ENCODE peak calls at places on chromosomes 12 and 14, in four cellular contexts. S is H7, J is Peyer's patch, F is psoas muscle. N is an unnamed sample. For H3K27me3, the result is how much of the 10 kb centered on the place peaks cover.

GRCh38 chr12:94027561-94027960 is 120.8 kb upstream of the PLXNC1 start:
- DNase-seq in S (no peak), J (no peak), F (no peak), N (no peak)

GRCh38 chr12:94457331-94457730 is 2.3 kb downstream of the CEP83 start:
- DNase-seq in S (no peak), J (no peak), F (no peak), N (no peak)

GRCh38 chr12:23949212-23950010 is at the start of gene SOX5:
- DNase-seq in S (peak), J (no peak), F (peak), N (no peak)

GRCh38 chr14:96062010-96062409 is 22.8 kb downstream of the C14orf132 start:
- DNase-seq in S (no peak), J (no peak), F (no peak), N (no peak)

GRCh38 chr12:9068600-9068999 is 47.1 kb downstream of the A2M start:
- DNase-seq in S (no peak), J (no peak), F (no peak), N (no peak)

GRCh38 chr14:86086962-86087361 is 557.0 kb downstream of the FLRT2 start:
- DNase-seq in S (no peak), J (no peak), F (no peak), N (no peak)

GRCh38 chr14:33408291-33408690 is 469.6 kb downstream of the NPAS3 start:
- DNase-seq in S (no peak), J (no peak), F (no peak), N (no peak)

GRCh38 chr12:64351265-64351664 is 39.3 kb downstream of the C12orf56 start:
- DNase-seq in S (no peak), J (no peak), F (no peak), N (no peak)

GRCh38 chr12:5102261-5102789 is 58.6 kb downstream of the KCNA5 start:
- DNase-seq in S (no peak), J (no peak), F (no peak), N (no peak)

GRCh38 chr14:94494085-94494484 is 15.2 kb downstream of the SERPINA12 start:
- DNase-seq in S (no peak), J (no peak), F (no peak), N (no peak)

GRCh38 chr12:3218150-3218845 is 141.1 kb downstream of the TSPAN9 start:
- DNase-seq in S (peak), J (no peak), F (peak), N (no peak)

GRCh38 chr14:68851078-68851477 is 58.2 kb upstream of the ZFP36L1 start:
- DNase-seq in S (no peak), J (no peak), F (no peak), N (no peak)

GRCh38 chr12:91179315-91179714 is 3.3 kb downstream of the DCN start:
- DNase-seq in S (no peak), J (no peak), F (no peak), N (no peak)

GRCh38 chr14:85576161-85576560 is 46.2 kb downstream of the FLRT2 start:
- DNase-seq in S (no peak), J (no peak), F (no peak), N (no peak)

GRCh38 chr14:76926521-76927251 is 100.5 kb downstream of the LRRC74A start:
- DNase-seq in S (peak), J (no peak), F (no peak), N (no peak)

GRCh38 chr12:46372131-46372851 is at the start of gene SLC38A2:
- DNase-seq in S (peak), J (peak), F (peak), N (peak)

GRCh38 chr12:113744802-113745395 is 221.2 kb downstream of the RBM19 start:
- DNase-seq in S (no peak), J (no peak), F (no peak), N (no peak)

GRCh38 chr12:26642361-26642760 is 190.6 kb downstream of the ITPR2 start:
- DNase-seq in S (no peak), J (no peak), F (no peak), N (no peak)

GRCh38 chr12:65779946-65780345 is 44.3 kb upstream of the HMGA2 start:
- DNase-seq in S (no peak), J (no peak), F (no peak), N (no peak)

GRCh38 chr12:124422570-124423523 is 128.0 kb downstream of the RFLNA start:
- DNase-seq in S (peak), J (peak), F (peak), N (no peak)
- H3K4me3 ChIP-seq in S (no peak), J (no peak), F (peak), N (peak)

GRCh38 chr12:71442567-71442931 is 3.0 kb downstream of the LGR5 start:
- DNase-seq in S (no peak), J (no peak), F (no peak), N (no peak)
- H3K27me3 ChIP-seq in S (half or more), J (under half), F (under half), N (under half)

GRCh38 chr14:64763801-64764511 is 59.7 kb downstream of the PLEKHG3 start:
- DNase-seq in S (peak), J (no peak), F (no peak), N (no peak)

GRCh38 chr14:64763089-64763782 is 59.0 kb downstream of the PLEKHG3 start:
- DNase-seq in S (no peak), J (no peak), F (no peak), N (no peak)

GRCh38 chr14:64761441-64762043 is 57.3 kb downstream of the PLEKHG3 start:
- DNase-seq in S (no peak), J (no peak), F (peak), N (no peak)

GRCh38 chr14:64760916-64761315 is 56.7 kb downstream of the PLEKHG3 start:
- DNase-seq in S (no peak), J (no peak), F (peak), N (no peak)

GRCh38 chr14:64762044-64763034 is 58.1 kb downstream of the PLEKHG3 start:
- DNase-seq in S (no peak), J (no peak), F (peak), N (no peak)
- H3K4me3 ChIP-seq in S (no peak), J (no peak), F (no peak), N (no peak)

GRCh38 chr12:71432936-71433335 is 6.7 kb upstream of the LGR5 start:
- DNase-seq in S (no peak), J (no peak), F (no peak), N (no peak)
- H3K27me3 ChIP-seq in S (under half), J (under half), F (under half), N (under half)

GRCh38 chr14:98393527-98393926 is 878.5 kb downstream of the BCL11B start:
- DNase-seq in S (no peak), J (no peak), F (no peak), N (no peak)
- H3K4me3 ChIP-seq in S (no peak), J (no peak), F (no peak), N (no peak)

GRCh38 chr12:130141901-130142683 is 20.2 kb upstream of the FZD10 start:
- DNase-seq in S (no peak), J (no peak), F (no peak), N (no peak)
- H3K27me3 ChIP-seq in S (under half), J (under half), F (under half), N (under half)

GRCh38 chr12:40226652-40227051 is 1.9 kb downstream of the LRRK2 start:
- DNase-seq in S (no peak), J (peak), F (peak), N (no peak)

GRCh38 chr12:40227447-40227846 is 2.6 kb downstream of the LRRK2 start:
- DNase-seq in S (no peak), J (no peak), F (no peak), N (no peak)

GRCh38 chr12:40229690-40230651 is 5.2 kb downstream of the LRRK2 start:
- DNase-seq in S (no peak), J (no peak), F (no peak), N (no peak)

GRCh38 chr12:40225984-40226602 is 1.3 kb downstream of the LRRK2 start:
- DNase-seq in S (no peak), J (no peak), F (no peak), N (no peak)

GRCh38 chr12:40228727-40229126 is 3.9 kb downstream of the LRRK2 start:
- DNase-seq in S (no peak), J (no peak), F (no peak), N (no peak)
- H3K4me3 ChIP-seq in S (no peak), J (no peak), F (no peak), N (no peak)

N was measured in esophagus squamous epithelium.